ENCODE peak calls at places on chromosomes 4 and X, in ten cellular contexts. One of them, this sample, is unnamed.

GRCh38 chr4:25448379-25449109 is 71.5 kb downstream of the ANAPC4 start:
- DNase-seq in epithelial cell of esophagus: peak
- DNase-seq in PC-3: no peak
- DNase-seq in fibroblast of the aortic adventitia: peak
- DNase-seq in upper lobe of right lung: no peak
- DNase-seq in endodermal cell: no peak
- DNase-seq in kidney: no peak
- DNase-seq in GM06990: no peak
- DNase-seq in lung: no peak
- DNase-seq in lower leg skin: no peak
- DNase-seq in this sample: no peak

GRCh38 chr4:3220586-3221494 is 28.1 kb upstream of the MSANTD1 start:
- DNase-seq in lung: no peak
- DNase-seq in lower leg skin: no peak
- DNase-seq in upper lobe of right lung: no peak
- DNase-seq in epithelial cell of esophagus: no peak
- DNase-seq in GM06990: no peak
- DNase-seq in endodermal cell: no peak
- DNase-seq in PC-3: no peak
- DNase-seq in kidney: peak
- DNase-seq in fibroblast of the aortic adventitia: no peak
- DNase-seq in this sample: no peak

GRCh38 chr4:167000141-167000852 is 234.0 kb downstream of the SPOCK3 start:
- DNase-seq in lower leg skin: no peak
- DNase-seq in endodermal cell: no peak
- DNase-seq in PC-3: peak
- DNase-seq in upper lobe of right lung: no peak
- DNase-seq in epithelial cell of esophagus: peak
- DNase-seq in kidney: no peak
- DNase-seq in GM06990: no peak
- DNase-seq in lung: no peak
- DNase-seq in fibroblast of the aortic adventitia: no peak
- DNase-seq in this sample: no peak

GRCh38 chr4:21710212-21710843 is 238.2 kb downstream of the KCNIP4 start:
- DNase-seq in epithelial cell of esophagus: no peak
- DNase-seq in lung: no peak
- DNase-seq in GM06990: no peak
- DNase-seq in lower leg skin: no peak
- DNase-seq in kidney: no peak
- DNase-seq in fibroblast of the aortic adventitia: no peak
- DNase-seq in PC-3: no peak
- DNase-seq in upper lobe of right lung: no peak
- DNase-seq in endodermal cell: peak
- DNase-seq in this sample: no peak

GRCh38 chr4:122930877-122931276 is 8.5 kb upstream of the NUDT6 start:
- DNase-seq in kidney: no peak
- DNase-seq in lower leg skin: no peak
- DNase-seq in fibroblast of the aortic adventitia: peak
- DNase-seq in PC-3: peak
- DNase-seq in GM06990: no peak
- DNase-seq in upper lobe of right lung: no peak
- DNase-seq in epithelial cell of esophagus: peak
- DNase-seq in lung: no peak
- DNase-seq in endodermal cell: no peak
- DNase-seq in this sample: peak

GRCh38 chrX:68633981-68634380 is 13.5 kb upstream of the STARD8 start:
- DNase-seq in GM06990: no peak
- DNase-seq in lower leg skin: no peak
- DNase-seq in PC-3: no peak
- DNase-seq in lung: no peak
- DNase-seq in epithelial cell of esophagus: no peak
- DNase-seq in kidney: no peak
- DNase-seq in endodermal cell: no peak
- DNase-seq in upper lobe of right lung: no peak
- DNase-seq in fibroblast of the aortic adventitia: no peak
- DNase-seq in this sample: no peak

GRCh38 chrX:42684062-42684461 is 93.9 kb downstream of the PPP1R2C start:
- DNase-seq in fibroblast of the aortic adventitia: no peak
- DNase-seq in kidney: no peak
- DNase-seq in epithelial cell of esophagus: no peak
- DNase-seq in lower leg skin: no peak
- DNase-seq in upper lobe of right lung: no peak
- DNase-seq in GM06990: no peak
- DNase-seq in lung: no peak
- DNase-seq in endodermal cell: no peak
- DNase-seq in PC-3: no peak
- DNase-seq in this sample: no peak

GRCh38 chr4:52655505-52655904 is 3.6 kb downstream of the USP46 start:
- DNase-seq in kidney: no peak
- DNase-seq in lower leg skin: no peak
- DNase-seq in epithelial cell of esophagus: peak
- DNase-seq in lung: no peak
- DNase-seq in fibroblast of the aortic adventitia: peak
- DNase-seq in PC-3: no peak
- DNase-seq in endodermal cell: no peak
- DNase-seq in GM06990: no peak
- DNase-seq in upper lobe of right lung: no peak
- DNase-seq in this sample: no peak

GRCh38 chr4:145381163-145381562 is 100.5 kb upstream of the SMAD1 start:
- DNase-seq in GM06990: no peak
- DNase-seq in kidney: no peak
- DNase-seq in upper lobe of right lung: no peak
- DNase-seq in lung: no peak
- DNase-seq in fibroblast of the aortic adventitia: no peak
- DNase-seq in epithelial cell of esophagus: no peak
- DNase-seq in endodermal cell: no peak
- DNase-seq in PC-3: no peak
- DNase-seq in lower leg skin: no peak
- DNase-seq in this sample: no peak

GRCh38 chrX:29237972-29238371 is 650.7 kb downstream of the IL1RAPL1 start:
- DNase-seq in lower leg skin: no peak
- DNase-seq in fibroblast of the aortic adventitia: no peak
- DNase-seq in endodermal cell: no peak
- DNase-seq in lung: no peak
- DNase-seq in upper lobe of right lung: no peak
- DNase-seq in kidney: no peak
- DNase-seq in epithelial cell of esophagus: no peak
- DNase-seq in PC-3: no peak
- DNase-seq in GM06990: no peak
- DNase-seq in this sample: no peak

GRCh38 chr4:146485968-146486367 is 35.8 kb downstream of the SLC10A7 start:
- DNase-seq in endodermal cell: no peak
- DNase-seq in PC-3: no peak
- DNase-seq in GM06990: no peak
- DNase-seq in kidney: no peak
- DNase-seq in fibroblast of the aortic adventitia: no peak
- DNase-seq in lower leg skin: no peak
- DNase-seq in lung: no peak
- DNase-seq in epithelial cell of esophagus: no peak
- DNase-seq in upper lobe of right lung: no peak
- DNase-seq in this sample: no peak

GRCh38 chr4:3822230-3822947 is 56.2 kb downstream of the ADRA2C start:
- DNase-seq in epithelial cell of esophagus: no peak
- DNase-seq in fibroblast of the aortic adventitia: peak
- DNase-seq in PC-3: no peak
- DNase-seq in lower leg skin: no peak
- DNase-seq in endodermal cell: no peak
- DNase-seq in GM06990: no peak
- DNase-seq in lung: no peak
- DNase-seq in kidney: peak
- DNase-seq in upper lobe of right lung: no peak
- DNase-seq in this sample: peak

GRCh38 chr4:120870279-120870673 is 52.2 kb downstream of the PRDM5 start:
- DNase-seq in lung: no peak
- DNase-seq in kidney: no peak
- DNase-seq in endodermal cell: peak
- DNase-seq in GM06990: no peak
- DNase-seq in lower leg skin: no peak
- DNase-seq in upper lobe of right lung: no peak
- DNase-seq in fibroblast of the aortic adventitia: no peak
- DNase-seq in PC-3: peak
- DNase-seq in epithelial cell of esophagus: no peak
- DNase-seq in this sample: no peak

GRCh38 chr4:148017801-148018200 is 285.9 kb downstream of the ARHGAP10 start:
- DNase-seq in kidney: no peak
- DNase-seq in PC-3: no peak
- DNase-seq in lung: no peak
- DNase-seq in GM06990: no peak
- DNase-seq in epithelial cell of esophagus: peak
- DNase-seq in endodermal cell: no peak
- DNase-seq in lower leg skin: no peak
- DNase-seq in upper lobe of right lung: no peak
- DNase-seq in fibroblast of the aortic adventitia: peak
- DNase-seq in this sample: no peak

GRCh38 chr4:80393246-80393969 is 57.9 kb downstream of the CFAP299 start:
- DNase-seq in kidney: no peak
- DNase-seq in endodermal cell: no peak
- DNase-seq in GM06990: no peak
- DNase-seq in lung: no peak
- DNase-seq in PC-3: peak
- DNase-seq in epithelial cell of esophagus: peak
- DNase-seq in lower leg skin: no peak
- DNase-seq in upper lobe of right lung: no peak
- DNase-seq in fibroblast of the aortic adventitia: peak
- DNase-seq in this sample: peak

GRCh38 chrX:10633722-10634121 is 13.3 kb upstream of the MID1 start:
- DNase-seq in PC-3: peak
- DNase-seq in kidney: no peak
- DNase-seq in upper lobe of right lung: no peak
- DNase-seq in GM06990: no peak
- DNase-seq in lung: peak
- DNase-seq in fibroblast of the aortic adventitia: peak
- DNase-seq in lower leg skin: no peak
- DNase-seq in epithelial cell of esophagus: peak
- DNase-seq in endodermal cell: no peak
- DNase-seq in this sample: peak

GRCh38 chr4:95059630-95060029 is 301.9 kb downstream of the BMPR1B start:
- DNase-seq in epithelial cell of esophagus: no peak
- DNase-seq in kidney: no peak
- DNase-seq in fibroblast of the aortic adventitia: peak
- DNase-seq in lower leg skin: no peak
- DNase-seq in upper lobe of right lung: no peak
- DNase-seq in GM06990: no peak
- DNase-seq in PC-3: no peak
- DNase-seq in lung: no peak
- DNase-seq in endodermal cell: no peak
- DNase-seq in this sample: peak

DNA sequence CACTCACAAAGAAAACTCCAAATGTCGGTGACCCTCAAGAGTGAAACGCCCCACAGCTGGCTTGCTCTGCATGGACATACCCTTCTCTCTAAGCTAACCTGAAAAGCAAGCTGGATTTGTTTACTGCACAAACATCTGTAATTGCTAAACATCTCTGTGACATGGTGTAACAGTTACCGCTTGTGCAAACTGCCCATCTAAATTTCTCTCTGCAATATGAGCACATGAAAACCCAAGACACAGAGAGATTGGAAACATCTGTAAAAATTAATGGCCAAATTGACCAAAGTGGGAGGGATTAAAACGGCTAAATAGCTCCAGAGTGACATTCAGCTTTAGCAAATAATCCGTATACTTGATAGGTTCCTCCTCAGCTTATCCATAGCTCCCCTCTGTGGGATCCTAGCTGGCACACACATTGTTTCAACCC is 155.0 kb upstream of the MAP3K15 start:
- DNase-seq in fibroblast of the aortic adventitia: peak
- DNase-seq in PC-3: peak
- DNase-seq in kidney: no peak
- DNase-seq in lower leg skin: no peak
- DNase-seq in GM06990: no peak
- DNase-seq in lung: no peak
- DNase-seq in epithelial cell of esophagus: peak
- DNase-seq in endodermal cell: no peak
- DNase-seq in upper lobe of right lung: no peak
- DNase-seq in this sample: peak
- H3K4me3 ChIP-seq in fibroblast of the aortic adventitia: peak
- H3K4me3 ChIP-seq in PC-3: peak
- H3K4me3 ChIP-seq in kidney: no peak
- H3K4me3 ChIP-seq in lower leg skin: no peak
- H3K4me3 ChIP-seq in GM06990: no peak
- H3K4me3 ChIP-seq in lung: no peak
- H3K4me3 ChIP-seq in epithelial cell of esophagus: no peak
- H3K4me3 ChIP-seq in endodermal cell: no peak
- H3K4me3 ChIP-seq in upper lobe of right lung: no peak
- H3K4me3 ChIP-seq in this sample: peak

GRCh38 chr4:13522282-13523104 is 21.8 kb downstream of the NKX3-2 start:
- DNase-seq in lower leg skin: no peak
- DNase-seq in upper lobe of right lung: peak
- DNase-seq in lung: no peak
- DNase-seq in epithelial cell of esophagus: no peak
- DNase-seq in GM06990: no peak
- DNase-seq in kidney: peak
- DNase-seq in endodermal cell: peak
- DNase-seq in PC-3: no peak
- DNase-seq in fibroblast of the aortic adventitia: no peak
- DNase-seq in this sample: no peak
- H3K4me3 ChIP-seq in lower leg skin: no peak
- H3K4me3 ChIP-seq in upper lobe of right lung: no peak
- H3K4me3 ChIP-seq in lung: no peak
- H3K4me3 ChIP-seq in epithelial cell of esophagus: no peak
- H3K4me3 ChIP-seq in GM06990: no peak
- H3K4me3 ChIP-seq in kidney: no peak
- H3K4me3 ChIP-seq in endodermal cell: no peak
- H3K4me3 ChIP-seq in PC-3: no peak
- H3K4me3 ChIP-seq in fibroblast of the aortic adventitia: no peak
- H3K4me3 ChIP-seq in this sample: no peak

DNA sequence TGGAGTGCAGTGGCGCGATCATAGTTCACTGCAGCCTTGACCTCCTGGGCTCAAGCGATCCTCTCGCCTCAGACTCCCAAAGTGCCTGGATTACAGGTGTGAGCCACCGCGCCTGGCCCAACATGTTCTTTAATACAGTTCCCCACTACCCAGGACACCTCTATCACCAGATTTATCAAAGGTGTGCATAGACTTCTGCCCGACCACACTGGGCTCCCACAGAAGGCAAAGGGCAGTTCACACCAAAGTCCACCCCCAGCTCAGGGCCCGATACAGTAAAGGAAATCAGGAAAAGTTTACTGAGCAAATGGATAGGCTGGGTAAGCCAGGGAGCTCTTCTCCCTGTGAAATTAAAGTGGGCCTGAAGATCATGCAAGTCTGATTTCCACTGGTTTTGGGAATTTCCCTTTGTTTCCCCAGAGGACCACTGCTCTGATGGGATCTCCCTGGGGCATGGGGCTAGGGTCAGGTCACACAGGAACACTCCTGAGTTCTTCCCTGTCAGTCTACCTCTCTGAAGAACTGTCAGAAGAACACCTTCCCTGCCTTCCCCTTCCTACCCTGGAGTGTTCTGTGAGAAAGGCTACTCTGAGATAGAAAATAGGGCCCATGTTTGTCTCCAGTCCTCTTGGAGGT is 17.7 kb upstream of the PIM2 start:
- DNase-seq in upper lobe of right lung: no peak
- DNase-seq in epithelial cell of esophagus: no peak
- DNase-seq in fibroblast of the aortic adventitia: no peak
- DNase-seq in lower leg skin: no peak
- DNase-seq in lung: no peak
- DNase-seq in GM06990: no peak
- DNase-seq in PC-3: no peak
- DNase-seq in kidney: no peak
- DNase-seq in endodermal cell: no peak
- DNase-seq in this sample: no peak
- H3K4me3 ChIP-seq in upper lobe of right lung: no peak
- H3K4me3 ChIP-seq in epithelial cell of esophagus: no peak
- H3K4me3 ChIP-seq in fibroblast of the aortic adventitia: no peak
- H3K4me3 ChIP-seq in lower leg skin: no peak
- H3K4me3 ChIP-seq in lung: no peak
- H3K4me3 ChIP-seq in GM06990: no peak
- H3K4me3 ChIP-seq in PC-3: no peak
- H3K4me3 ChIP-seq in kidney: no peak
- H3K4me3 ChIP-seq in endodermal cell: no peak
- H3K4me3 ChIP-seq in this sample: no peak

GRCh38 chrX:49185062-49185394 is 1.1 kb downstream of the PRICKLE3 start:
- DNase-seq in fibroblast of the aortic adventitia: no peak
- DNase-seq in upper lobe of right lung: no peak
- DNase-seq in lung: no peak
- DNase-seq in endodermal cell: no peak
- DNase-seq in PC-3: no peak
- DNase-seq in epithelial cell of esophagus: no peak
- DNase-seq in lower leg skin: no peak
- DNase-seq in kidney: no peak
- DNase-seq in GM06990: no peak
- DNase-seq in this sample: no peak
- H3K4me3 ChIP-seq in fibroblast of the aortic adventitia: peak
- H3K4me3 ChIP-seq in upper lobe of right lung: peak
- H3K4me3 ChIP-seq in lung: no peak
- H3K4me3 ChIP-seq in endodermal cell: peak
- H3K4me3 ChIP-seq in PC-3: peak
- H3K4me3 ChIP-seq in epithelial cell of esophagus: peak
- H3K4me3 ChIP-seq in lower leg skin: no peak
- H3K4me3 ChIP-seq in kidney: peak
- H3K4me3 ChIP-seq in GM06990: peak
- H3K4me3 ChIP-seq in this sample: peak

This sample was measured in astrocyte of the spinal cord.